ENCODE peak calls at places on chromosomes 13 and 19, in five cellular contexts. One of them, this sample, is unnamed.

GRCh38 chr19:39407644-39408391 is 1.2 kb downstream of the ZFP36 start:
- DNase-seq in mesendoderm: no peak
- DNase-seq in HCT116: no peak
- DNase-seq in H9: no peak
- DNase-seq in K562: no peak
- DNase-seq in this sample: peak; percentile 58

GRCh38 chr13:46759861-46760260 is 37.1 kb downstream of the ESD start:
- DNase-seq in HCT116: no peak
- DNase-seq in H9: no peak
- DNase-seq in mesendoderm: no peak
- DNase-seq in K562: no peak
- DNase-seq in this sample: peak; percentile 33

GRCh38 chr13:90135558-90135957 is 1211.9 kb upstream of the MIR17HG start:
- DNase-seq in H9: no peak
- DNase-seq in mesendoderm: no peak
- DNase-seq in HCT116: no peak
- DNase-seq in K562: no peak
- DNase-seq in this sample: no peak

GRCh38 chr13:22017226-22017625 is 346.4 kb downstream of the FGF9 start:
- DNase-seq in mesendoderm: no peak
- DNase-seq in H9: no peak
- DNase-seq in K562: no peak
- DNase-seq in HCT116: no peak
- DNase-seq in this sample: no peak

GRCh38 chr13:93224545-93224944 is 2.1 kb upstream of the GPC6 start:
- DNase-seq in H9: peak; percentile 77
- DNase-seq in K562: no peak
- DNase-seq in HCT116: no peak
- DNase-seq in mesendoderm: peak; percentile 99
- DNase-seq in this sample: peak; percentile 22

GRCh38 chr13:98598043-98598442 is 21.1 kb upstream of the STK24 start:
- DNase-seq in K562: no peak
- DNase-seq in H9: peak; percentile 35
- DNase-seq in mesendoderm: peak; percentile 66
- DNase-seq in HCT116: no peak
- DNase-seq in this sample: no peak

GRCh38 chr13:21130116-21130515 is 46.2 kb downstream of the SKA3 start:
- DNase-seq in K562: no peak
- DNase-seq in HCT116: no peak
- DNase-seq in H9: no peak
- DNase-seq in mesendoderm: peak; percentile 66
- DNase-seq in this sample: no peak

GRCh38 chr13:47126432-47126831 is 229.6 kb upstream of the HTR2A start:
- DNase-seq in mesendoderm: peak; percentile 54
- DNase-seq in H9: no peak
- DNase-seq in K562: no peak
- DNase-seq in HCT116: no peak
- DNase-seq in this sample: no peak

GRCh38 chr13:51764184-51765141 is 39.5 kb downstream of the DHRS12 start:
- DNase-seq in HCT116: no peak
- DNase-seq in K562: no peak
- DNase-seq in mesendoderm: no peak
- DNase-seq in H9: no peak
- DNase-seq in this sample: peak; percentile 51

GRCh38 chr19:3236272-3236671 is 11.8 kb downstream of the CELF5 start:
- DNase-seq in K562: no peak
- DNase-seq in H9: no peak
- DNase-seq in HCT116: no peak
- DNase-seq in mesendoderm: no peak
- DNase-seq in this sample: no peak

GRCh38 chr19:21586341-21587116 is 81.1 kb downstream of the ZNF429 start:
- DNase-seq in HCT116: no peak
- DNase-seq in mesendoderm: peak; percentile 26
- DNase-seq in K562: no peak
- DNase-seq in H9: peak; percentile 34
- DNase-seq in this sample: no peak

GRCh38 chr19:5092444-5092843 is 123.5 kb downstream of the KDM4B start:
- DNase-seq in HCT116: no peak
- DNase-seq in mesendoderm: no peak
- DNase-seq in K562: no peak
- DNase-seq in H9: no peak
- DNase-seq in this sample: no peak
- H3K4me2 ChIP-seq in HCT116: no peak overlapping the region
- H3K4me2 ChIP-seq in mesendoderm: no peak overlapping the region
- H3K4me2 ChIP-seq in K562: peak overlapping the region; percentile 80
- H3K4me2 ChIP-seq in H9: no peak overlapping the region
- H3K4me2 ChIP-seq in this sample: no peak overlapping the region

DNA sequence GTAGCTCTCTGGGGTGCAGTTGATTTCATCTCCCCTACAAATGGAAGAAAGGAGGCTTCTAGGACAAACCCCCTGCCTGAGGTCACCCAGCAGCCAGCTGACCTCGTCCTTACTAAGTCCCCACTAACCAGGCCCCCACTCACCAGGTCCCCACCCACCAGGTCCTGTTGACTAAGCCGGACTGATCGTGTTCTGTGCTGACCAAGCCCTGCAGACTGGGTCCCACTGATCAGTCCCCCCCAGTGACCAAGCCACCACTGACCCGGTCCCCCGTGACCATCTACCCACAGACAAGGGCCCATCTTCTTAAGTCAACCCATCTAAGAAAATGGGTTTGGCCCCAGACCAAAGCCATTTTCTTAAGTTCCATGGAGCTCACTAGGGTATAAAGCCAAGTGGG is 36.8 kb upstream of the TPM4 start:
- DNase-seq in HCT116: no peak
- DNase-seq in H9: no peak
- DNase-seq in mesendoderm: no peak
- DNase-seq in K562: no peak
- DNase-seq in this sample: no peak
- H3K79me2 ChIP-seq in HCT116: no peaks in the 10 kb centered on the region
- H3K79me2 ChIP-seq in H9: no peaks in the 10 kb centered on the region
- H3K79me2 ChIP-seq in mesendoderm: no peaks in the 10 kb centered on the region
- H3K79me2 ChIP-seq in K562: no peaks in the 10 kb centered on the region
- H3K79me2 ChIP-seq in this sample: no peaks in the 10 kb centered on the region

DNA sequence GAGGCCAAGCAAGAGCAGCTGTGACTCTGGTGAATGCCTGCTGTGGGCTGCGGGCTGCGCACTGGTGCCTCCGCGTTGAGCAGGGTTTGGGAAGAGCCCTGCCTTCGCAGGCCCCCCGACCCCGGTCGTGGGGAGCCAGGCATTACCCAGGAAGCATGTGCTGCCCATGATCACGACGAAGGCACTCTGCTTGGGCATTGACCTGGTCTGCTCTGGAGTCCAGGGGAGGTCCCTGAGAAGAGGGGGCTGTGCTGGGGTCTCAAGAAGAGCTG is 19.2 kb downstream of the RANBP3 start:
- DNase-seq in mesendoderm: no peak
- DNase-seq in HCT116: no peak
- DNase-seq in H9: no peak
- DNase-seq in K562: no peak
- DNase-seq in this sample: no peak
- H3K4me1 ChIP-seq in mesendoderm: peaks cover 23% of the 10 kb centered on the region
- H3K4me1 ChIP-seq in HCT116: peaks cover 2% of the 10 kb centered on the region
- H3K4me1 ChIP-seq in H9: peaks cover 14% of the 10 kb centered on the region
- H3K4me1 ChIP-seq in K562: peaks cover 52% of the 10 kb centered on the region
- H3K4me1 ChIP-seq in this sample: peaks cover 14% of the 10 kb centered on the region

DNA sequence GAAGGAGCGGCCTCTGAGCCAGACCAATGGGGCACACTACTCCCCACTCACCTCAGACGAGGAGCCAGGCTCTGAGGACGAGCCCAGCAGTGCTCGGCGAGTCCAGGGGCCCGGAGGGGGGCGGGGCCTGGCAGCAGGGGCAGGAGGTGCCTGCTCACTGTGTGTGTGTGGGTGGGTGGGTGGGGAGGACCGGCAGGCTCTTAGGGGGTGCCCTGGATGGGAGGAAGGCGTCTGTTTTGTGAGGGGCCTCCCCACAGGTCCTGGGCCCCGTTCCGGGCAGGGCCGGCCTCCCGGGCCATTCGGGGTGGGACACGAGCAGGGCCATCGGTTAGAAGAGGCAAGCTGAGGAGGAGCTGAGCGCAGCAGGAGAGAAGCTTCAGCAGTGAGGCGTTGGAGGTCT is 12.7 kb downstream of the PLEKHJ1 start:
- DNase-seq in H9: no peak
- DNase-seq in K562: no peak
- DNase-seq in HCT116: no peak
- DNase-seq in mesendoderm: no peak
- DNase-seq in this sample: no peak
- H3K4me2 ChIP-seq in H9: no peak overlapping the region
- H3K4me2 ChIP-seq in K562: no peak overlapping the region
- H3K4me2 ChIP-seq in HCT116: no peak overlapping the region
- H3K4me2 ChIP-seq in mesendoderm: no peak overlapping the region
- H3K4me2 ChIP-seq in this sample: no peak overlapping the region

GRCh38 chr19:35921012-35921411 is 12.9 kb upstream of the TYROBP start:
- DNase-seq in H9: no peak
- DNase-seq in HCT116: no peak
- DNase-seq in K562: no peak
- DNase-seq in mesendoderm: no peak
- DNase-seq in this sample: no peak
- H3K79me2 ChIP-seq in H9: no peaks in the 10 kb centered on the region
- H3K79me2 ChIP-seq in HCT116: no peaks in the 10 kb centered on the region
- H3K79me2 ChIP-seq in K562: no peaks in the 10 kb centered on the region
- H3K79me2 ChIP-seq in mesendoderm: no peaks in the 10 kb centered on the region
- H3K79me2 ChIP-seq in this sample: no peaks in the 10 kb centered on the region

GRCh38 chr19:8459095-8459494 is 14.3 kb downstream of the HNRNPM start:
- DNase-seq in HCT116: no peak
- DNase-seq in mesendoderm: no peak
- DNase-seq in K562: no peak
- DNase-seq in H9: no peak
- DNase-seq in this sample: no peak
- H3K4me1 ChIP-seq in HCT116: peaks cover 10% of the 10 kb centered on the region
- H3K4me1 ChIP-seq in mesendoderm: peaks cover 11% of the 10 kb centered on the region
- H3K4me1 ChIP-seq in K562: no peaks in the 10 kb centered on the region
- H3K4me1 ChIP-seq in H9: peaks cover 2% of the 10 kb centered on the region
- H3K4me1 ChIP-seq in this sample: peaks cover 47% of the 10 kb centered on the region

DNA sequence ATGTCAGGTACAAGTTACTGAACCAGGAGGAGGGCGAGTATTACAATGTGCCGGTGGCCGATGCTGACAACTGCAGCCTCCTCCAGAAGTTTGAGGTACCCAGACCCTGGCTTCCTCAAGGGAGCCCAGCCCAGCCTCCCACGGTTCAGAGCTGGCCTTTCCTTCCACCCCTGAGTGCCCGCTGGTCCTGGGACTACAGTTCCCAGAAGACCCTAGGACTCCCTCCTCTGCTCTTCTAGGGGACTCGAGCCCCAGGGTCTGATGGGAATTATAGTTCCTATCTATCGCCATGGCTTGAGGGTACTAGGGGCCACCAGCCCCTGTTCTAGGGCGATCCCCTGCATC is 11.0 kb downstream of the PRKCG start:
- DNase-seq in H9: peak; percentile 69
- DNase-seq in K562: peak; percentile 49
- DNase-seq in mesendoderm: peak; percentile 72
- DNase-seq in HCT116: no peak
- DNase-seq in this sample: no peak
- H3K4me2 ChIP-seq in H9: no peak overlapping the region
- H3K4me2 ChIP-seq in K562: no peak overlapping the region
- H3K4me2 ChIP-seq in mesendoderm: no peak overlapping the region
- H3K4me2 ChIP-seq in HCT116: no peak overlapping the region
- H3K4me2 ChIP-seq in this sample: no peak overlapping the region

GRCh38 chr19:5711025-5711424 is 8.9 kb downstream of the LONP1 start:
- DNase-seq in H9: no peak
- DNase-seq in mesendoderm: no peak
- DNase-seq in K562: no peak
- DNase-seq in HCT116: no peak
- DNase-seq in this sample: no peak

GRCh38 chr19:5706876-5707573 is 12.9 kb downstream of the LONP1 start:
- DNase-seq in mesendoderm: no peak
- DNase-seq in HCT116: no peak
- DNase-seq in H9: no peak
- DNase-seq in K562: peak; percentile 13
- DNase-seq in this sample: no peak

GRCh38 chr19:5703819-5704818 is 14.0 kb downstream of the RPL36 start:
- DNase-seq in H9: no peak
- DNase-seq in K562: no peak
- DNase-seq in mesendoderm: no peak
- DNase-seq in HCT116: no peak
- DNase-seq in this sample: no peak

GRCh38 chr19:5705552-5705951 is 14.4 kb downstream of the LONP1 start:
- DNase-seq in HCT116: no peak
- DNase-seq in K562: no peak
- DNase-seq in H9: no peak
- DNase-seq in mesendoderm: no peak
- DNase-seq in this sample: no peak

GRCh38 chr19:5707576-5708575 is 12.1 kb downstream of the LONP1 start:
- DNase-seq in HCT116: no peak
- DNase-seq in mesendoderm: no peak
- DNase-seq in H9: no peak
- DNase-seq in K562: peak; percentile 38
- DNase-seq in this sample: no peak
- H3K79me2 ChIP-seq in HCT116: peaks cover 36% of the 10 kb centered on the region
- H3K79me2 ChIP-seq in mesendoderm: no peaks in the 10 kb centered on the region
- H3K79me2 ChIP-seq in H9: no peaks in the 10 kb centered on the region
- H3K79me2 ChIP-seq in K562: peaks cover 15% of the 10 kb centered on the region
- H3K79me2 ChIP-seq in this sample: no peaks in the 10 kb centered on the region

This sample was measured in PC-3.